ENCODE peak calls at places on chromosomes 3 and 15, in nine cellular contexts. L, J, W, Z, I, P, R, N and M are unnamed samples.
A peak's percentile ranks its signal among the peaks of the same experiment; 100 is the strongest.

GRCh38 chr3:139975592-139976360 is 40.8 kb downstream of the CLSTN2 start:
- DNase-seq in L (no peak), J (no peak), W (no peak), Z (no peak), I (no peak), P (peak; percentile 3), R (no peak), N (no peak), M (peak; percentile 45)

GRCh38 chr3:26657406-26657976 is 34.9 kb downstream of the LRRC3B start:
- DNase-seq in L (no peak), J (no peak), W (no peak), Z (no peak), I (no peak), P (no peak), R (no peak), N (no peak), M (no peak)

GRCh38 chr3:138369151-138369900 is 20.9 kb downstream of the MRAS start:
- DNase-seq in L (no peak), J (no peak), W (peak; percentile 18), Z (no peak), I (no peak), P (no peak), R (no peak), N (no peak), M (no peak)

GRCh38 chr3:64591606-64592005 is 96.2 kb downstream of the ADAMTS9 start:
- DNase-seq in L (no peak), J (no peak), W (no peak), Z (no peak), I (no peak), P (no peak), R (no peak), N (no peak), M (no peak)

GRCh38 chr3:191695131-191695814 is 234.3 kb downstream of the PYDC2 start:
- DNase-seq in L (no peak), J (no peak), W (no peak), Z (no peak), I (no peak), P (no peak), R (no peak), N (no peak), M (no peak)

GRCh38 chr3:36900474-36901443 is 44.1 kb downstream of the TRANK1 start:
- DNase-seq in L (no peak), J (no peak), W (no peak), Z (no peak), I (no peak), P (no peak), R (no peak), N (peak; percentile 21), M (no peak)

GRCh38 chr3:27508421-27508820 is 24.2 kb upstream of the SLC4A7 start:
- DNase-seq in L (no peak), J (no peak), W (no peak), Z (no peak), I (no peak), P (no peak), R (no peak), N (no peak), M (no peak)

GRCh38 chr3:63086190-63086589 is 191.9 kb upstream of the SYNPR start:
- DNase-seq in L (no peak), J (no peak), W (no peak), Z (no peak), I (no peak), P (no peak), R (no peak), N (no peak), M (no peak)

GRCh38 chr3:184489457-184489856 is 72.1 kb upstream of the EPHB3 start:
- DNase-seq in L (peak; percentile 58), J (no peak), W (peak; percentile 16), Z (no peak), I (no peak), P (no peak), R (no peak), N (no peak), M (no peak)

GRCh38 chr3:63343674-63344073 is 65.6 kb downstream of the SYNPR start:
- DNase-seq in L (peak; percentile 94), J (peak; percentile 67), W (peak; percentile 99), Z (no peak), I (peak; percentile 69), P (peak; percentile 73), R (peak; percentile 85), N (no peak), M (peak; percentile 97)

GRCh38 chr3:127961963-127962362 is 46.9 kb downstream of the KBTBD12 start:
- DNase-seq in L (peak; percentile 81), J (no peak), W (no peak), Z (no peak), I (no peak), P (no peak), R (peak; percentile 8), N (no peak), M (peak; percentile 90)

GRCh38 chr15:69490356-69491050 is 37.9 kb downstream of the RPLP1 start:
- DNase-seq in L (no peak), J (no peak), W (no peak), Z (no peak), I (no peak), P (no peak), R (no peak), N (no peak), M (peak; percentile 49)

GRCh38 chr3:56042326-56042951 is 425.8 kb downstream of the ERC2 start:
- DNase-seq in L (peak; percentile 37), J (no peak), W (peak; percentile 58), Z (no peak), I (no peak), P (no peak), R (peak; percentile 9), N (no peak), M (no peak)

GRCh38 chr3:126971891-126972351 is 11.0 kb upstream of the PLXNA1 start:
- DNase-seq in L (no peak), J (no peak), W (peak; percentile 84), Z (no peak), I (peak; percentile 71), P (no peak), R (peak; percentile 79), N (no peak), M (no peak)